ENCODE peak calls at places on chromosomes 5 and 9, in nine cellular contexts. A is IMR-90, K is mesenchymal stem cell, R is heart right ventricle, B is psoas muscle, D is left ventricle myocardium inferior, P is right lobe of liver, G is brain microvascular endothelial cell, I is cardiac muscle cell. F is an unnamed sample.

GRCh38 chr5:42349163-42349562 is 74.1 kb upstream of the GHR start:
- DNase-seq in R (no peak), B (no peak), P (no peak), I (no peak), D (no peak), G (no peak), K (no peak), A (no peak), F (no peak)

GRCh38 chr5:37086466-37087178 is 162.6 kb downstream of the CPLANE1 start:
- DNase-seq in R (no peak), P (no peak), K (peak), I (no peak), G (peak), A (peak), B (no peak), D (no peak), F (no peak)

GRCh38 chr5:98424681-98425454 is 348.6 kb upstream of the RGMB start:
- DNase-seq in R (peak), B (no peak), P (no peak), A (peak), G (peak), I (no peak), D (no peak), K (peak), F (no peak)

GRCh38 chr5:113606298-113607134 is 93.0 kb downstream of the YTHDC2 start:
- DNase-seq in B (no peak), A (peak), P (no peak), K (peak), R (peak), I (peak), D (no peak), G (peak), F (peak)

GRCh38 chr9:18208166-18209059 is 265.5 kb upstream of the ADAMTSL1 start:
- DNase-seq in D (no peak), P (peak), R (peak), B (no peak), G (peak), A (peak), I (peak), K (peak), F (no peak)

GRCh38 chr5:143322178-143322577 is 81.3 kb downstream of the NR3C1 start:
- DNase-seq in I (no peak), R (no peak), P (no peak), K (no peak), A (no peak), G (no peak), D (no peak), B (no peak), F (no peak)

GRCh38 chr9:12739014-12739413 is 35.8 kb upstream of the LURAP1L start:
- DNase-seq in G (no peak), P (no peak), A (peak), I (no peak), D (no peak), R (no peak), K (peak), B (no peak), F (no peak)

GRCh38 chr5:69217154-69217731 is 17.4 kb upstream of the CDK7 start:
- DNase-seq in D (peak), B (no peak), G (no peak), K (no peak), A (no peak), I (no peak), R (no peak), P (no peak), F (no peak)

GRCh38 chr5:54159153-54159836 is 151.1 kb downstream of the ARL15 start:
- DNase-seq in B (no peak), I (no peak), A (peak), D (no peak), R (no peak), G (peak), P (no peak), K (peak), F (no peak)

GRCh38 chr9:134163374-134164196 is 779 bp downstream of the RNU6ATAC start:
- DNase-seq in D (peak), P (peak), R (peak), B (peak), I (peak), G (no peak), K (no peak), A (peak), F (peak)

GRCh38 chr5:151475378-151475777 is 28.0 kb downstream of the SLC36A1 start:
- DNase-seq in B (no peak), K (no peak), D (no peak), A (no peak), P (no peak), I (no peak), G (no peak), R (no peak), F (no peak)

GRCh38 chr5:116572375-116573278 is 2.0 kb downstream of the SEMA6A start:
- DNase-seq in P (peak), R (peak), B (peak), I (peak), A (no peak), G (no peak), K (peak), D (peak), F (peak)

GRCh38 chr9:92947268-92948031 is at the start of gene FGD3:
- DNase-seq in R (no peak), A (no peak), G (no peak), P (no peak), I (peak), D (no peak), K (peak), B (no peak), F (no peak)

GRCh38 chr5:137402436-137403187 is 96.5 kb downstream of the SPOCK1 start:
- DNase-seq in G (no peak), I (no peak), A (no peak), K (no peak), B (no peak), P (no peak), R (no peak), D (no peak), F (no peak)

GRCh38 chr5:31459594-31459993 is 72.3 kb downstream of the DROSHA start:
- DNase-seq in A (no peak), P (no peak), R (no peak), G (no peak), B (no peak), D (no peak), K (no peak), I (no peak), F (no peak)

GRCh38 chr5:170223906-170224305 is 8.9 kb upstream of the C5orf58 start:
- DNase-seq in A (no peak), G (no peak), P (no peak), I (no peak), K (peak), R (no peak), D (no peak), B (no peak), F (no peak)

GRCh38 chr9:75185585-75186170 is 97.4 kb downstream of the OSTF1 start:
- DNase-seq in G (peak), B (no peak), K (peak), D (no peak), R (no peak), P (no peak), A (no peak), I (peak), F (no peak)

GRCh38 chr5:4225741-4226140 is 630.1 kb downstream of the IRX1 start:
- DNase-seq in A (no peak), D (no peak), I (no peak), R (no peak), P (no peak), G (no peak), B (no peak), K (no peak), F (no peak)

GRCh38 chr5:170737591-170737990 is 45.9 kb upstream of the GABRP start:
- DNase-seq in P (no peak), A (no peak), K (no peak), R (no peak), B (no peak), I (no peak), D (no peak), G (no peak), F (no peak)

GRCh38 chr9:93093449-93094293 is 2.3 kb upstream of the CARD19 start:
- DNase-seq in R (no peak), D (no peak), A (no peak), B (peak), I (no peak), K (no peak), G (no peak), P (peak), F (no peak)

GRCh38 chr5:169944115-169944514 is 36.2 kb downstream of the INSYN2B start:
- DNase-seq in R (no peak), A (no peak), K (no peak), G (no peak), P (no peak), B (no peak), I (peak), D (peak), F (no peak)

GRCh38 chr9:18105996-18106595 is 367.9 kb upstream of the ADAMTSL1 start:
- DNase-seq in P (no peak), I (no peak), K (no peak), G (no peak), A (no peak), R (no peak), B (no peak), D (no peak), F (no peak)

GRCh38 chr5:7802855-7803254 is 48.1 kb downstream of the CFAP90 start:
- DNase-seq in G (no peak), A (no peak), B (no peak), I (no peak), D (no peak), P (no peak), R (no peak), K (no peak), F (no peak)

GRCh38 chr9:79395691-79396558 is 175.8 kb upstream of the TLE4 start:
- DNase-seq in P (no peak), D (no peak), A (no peak), G (no peak), I (no peak), K (no peak), B (no peak), R (no peak), F (no peak)

GRCh38 chr5:131776451-131776850 is 20.4 kb downstream of the FNIP1 start:
- DNase-seq in A (no peak), P (no peak), I (no peak), R (no peak), K (no peak), D (no peak), B (no peak), G (no peak), F (no peak)

GRCh38 chr5:179732918-179733763 is 519 bp downstream of the MAML1 start:
- DNase-seq in A (peak), K (peak), B (peak), G (peak), R (peak), P (peak), I (peak), D (peak), F (peak)

GRCh38 chr5:93006915-93007314 is 574.1 kb downstream of the NR2F1-AS1 start:
- DNase-seq in B (no peak), P (no peak), D (no peak), A (peak), R (no peak), K (peak), I (no peak), G (no peak), F (no peak)

GRCh38 chr9:20640331-20641187 is 18.3 kb upstream of the MLLT3 start:
- DNase-seq in D (peak), K (no peak), I (peak), R (peak), A (peak), B (peak), P (no peak), G (peak), F (no peak)

GRCh38 chr5:151264113-151264512 is 11.1 kb downstream of the GM2A start:
- DNase-seq in P (no peak), I (no peak), R (no peak), G (peak), A (peak), D (no peak), K (peak), B (no peak), F (no peak)

GRCh38 chr5:35904443-35905132 is 33.8 kb downstream of the CAPSL start:
- DNase-seq in I (no peak), G (no peak), A (no peak), D (no peak), B (no peak), R (no peak), P (no peak), K (no peak), F (no peak)

GRCh38 chr5:171615201-171616001 is 170.2 kb upstream of the SMIM23 start:
- DNase-seq in G (no peak), P (no peak), R (peak), A (no peak), B (peak), I (peak), K (no peak), D (peak), F (no peak)

GRCh38 chr9:90659626-90660364 is 17.2 kb upstream of the DIRAS2 start:
- DNase-seq in B (no peak), K (peak), I (no peak), R (no peak), P (no peak), A (peak), D (no peak), G (peak), F (no peak)

GRCh38 chr9:127119319-127119709 is 3.1 kb downstream of the ANGPTL2 start:
- DNase-seq in R (no peak), A (no peak), D (no peak), K (no peak), B (no peak), P (no peak), G (no peak), I (no peak), F (no peak)

GRCh38 chr9:130565792-130566191 is 13.6 kb upstream of the FUBP3 start:
- DNase-seq in I (no peak), D (no peak), A (no peak), R (no peak), B (no peak), P (no peak), K (peak), G (no peak), F (no peak)

GRCh38 chr9:68919666-68920065 is 94.2 kb downstream of the PRKACG start:
- DNase-seq in D (no peak), A (no peak), B (no peak), R (no peak), G (no peak), P (no peak), I (no peak), K (no peak), F (no peak)

DNA sequence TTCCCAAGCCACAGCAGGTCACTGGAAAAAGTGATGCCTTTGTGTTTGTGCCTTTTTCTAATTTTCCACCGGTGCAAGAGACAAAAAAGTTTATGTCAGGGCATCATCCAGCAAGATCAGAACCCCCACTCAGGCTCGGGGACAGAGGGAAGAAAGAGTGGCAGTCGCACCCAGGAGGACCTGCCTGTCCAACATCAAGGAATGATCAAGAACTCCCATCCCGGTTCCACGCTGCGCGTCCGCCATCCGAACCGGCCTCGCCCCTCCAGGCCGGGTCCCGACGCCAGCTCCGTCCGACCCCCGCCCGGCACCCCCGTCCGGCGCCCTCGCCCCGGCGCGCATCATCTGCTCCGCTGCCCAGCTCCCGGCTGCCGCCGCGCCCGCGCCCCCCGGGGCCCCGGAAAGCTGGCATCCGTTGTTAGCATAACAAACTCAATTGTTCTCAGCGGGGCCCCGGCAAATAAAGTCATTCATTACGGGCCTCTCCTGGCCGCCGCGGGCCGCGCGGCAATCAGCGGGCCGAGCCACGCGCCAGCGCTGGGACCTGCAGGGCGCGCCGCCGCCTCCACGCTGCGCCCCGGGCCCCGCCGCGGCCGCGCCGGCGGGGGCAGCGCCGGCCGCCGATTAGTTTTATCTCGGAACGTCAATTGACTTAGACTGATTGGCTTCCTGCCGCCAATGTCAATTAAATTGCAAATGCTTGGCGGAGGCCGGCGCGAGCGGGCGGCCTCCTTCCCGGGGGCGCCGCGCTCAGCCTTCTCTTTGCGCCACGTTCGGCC is 48.1 kb downstream of the PAX5 start:
- DNase-seq in I (no peak), G (no peak), K (no peak), A (no peak), B (no peak), D (no peak), P (no peak), R (no peak), F (no peak)
- H3K27ac ChIP-seq in I (no peak), G (no peak), K (no peak), A (no peak), B (no peak), D (no peak), P (no peak), R (no peak), F (no peak)

DNA sequence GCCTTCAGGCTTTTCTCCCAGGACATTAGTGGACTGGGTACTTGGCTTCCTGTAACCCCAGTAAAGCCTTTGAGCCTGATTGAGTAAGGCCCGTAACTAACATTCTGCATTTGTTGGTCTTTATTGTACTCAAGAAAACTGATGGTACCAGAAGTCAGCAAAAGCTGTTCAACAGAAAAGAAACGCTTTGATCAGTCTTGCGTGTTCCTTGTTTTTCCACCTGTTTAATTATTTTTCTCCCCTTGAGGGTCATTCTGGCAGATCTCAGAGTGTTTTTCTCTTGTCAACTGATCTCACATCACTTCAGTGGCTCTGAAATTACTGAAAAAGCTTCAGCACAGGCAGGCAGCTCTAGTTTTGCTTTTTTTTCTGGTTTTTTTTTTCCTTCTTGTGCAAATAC is 6.1 kb upstream of the TMEM268 start:
- DNase-seq in B (no peak), K (no peak), D (no peak), R (no peak), G (no peak), A (no peak), I (no peak), P (no peak), F (no peak)
- H3K27ac ChIP-seq in B (no peak), K (no peak), D (no peak), R (no peak), G (no peak), A (no peak), I (no peak), P (no peak), F (no peak)

GRCh38 chr9:2919347-2919746 is 75.5 kb upstream of the PUM3 start:
- DNase-seq in A (no peak), R (no peak), I (no peak), D (no peak), K (peak), G (peak), B (no peak), P (no peak), F (no peak)
- H3K27ac ChIP-seq in A (no peak), R (no peak), I (no peak), D (no peak), K (no peak), G (no peak), B (no peak), P (no peak), F (no peak)

GRCh38 chr9:107905313-107906027 is 415.9 kb upstream of the KLF4 start:
- DNase-seq in P (no peak), B (peak), G (no peak), I (no peak), A (no peak), K (no peak), R (peak), D (peak), F (no peak)
- H3K27ac ChIP-seq in P (no peak), B (no peak), G (no peak), I (no peak), A (no peak), K (no peak), R (peak), D (no peak), F (peak)

GRCh38 chr9:15239816-15240215 is 67.2 kb downstream of the TTC39B start:
- DNase-seq in R (no peak), D (no peak), K (no peak), B (no peak), A (no peak), G (no peak), P (no peak), I (no peak), F (no peak)
- H3K27ac ChIP-seq in R (peak), D (peak), K (no peak), B (no peak), A (no peak), G (no peak), P (no peak), I (no peak), F (no peak)

DNA sequence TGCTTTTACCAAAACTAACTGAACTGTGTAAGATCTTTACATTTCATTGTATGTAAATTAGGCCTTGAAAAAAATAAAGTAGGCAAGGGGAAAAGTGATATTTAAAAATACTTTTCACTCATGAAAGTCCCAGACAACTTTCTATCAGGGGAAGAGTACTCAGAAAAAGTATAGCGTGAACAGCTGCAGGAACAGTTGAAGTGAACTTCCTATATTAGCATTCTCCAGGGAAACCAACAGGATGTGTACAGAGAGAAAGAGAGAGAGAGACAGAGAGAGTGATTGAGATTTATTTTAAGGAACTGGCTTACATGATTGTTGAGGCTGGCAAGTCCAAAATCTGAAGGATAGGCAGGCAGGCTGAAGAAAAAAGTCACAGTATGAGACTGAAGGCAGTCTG is 42.0 kb downstream of the ERMP1 start:
- DNase-seq in I (no peak), G (no peak), K (no peak), P (no peak), B (no peak), D (no peak), R (no peak), A (no peak), F (no peak)
- H3K27ac ChIP-seq in I (peak), G (no peak), K (no peak), P (no peak), B (no peak), D (no peak), R (no peak), A (no peak), F (no peak)

DNA sequence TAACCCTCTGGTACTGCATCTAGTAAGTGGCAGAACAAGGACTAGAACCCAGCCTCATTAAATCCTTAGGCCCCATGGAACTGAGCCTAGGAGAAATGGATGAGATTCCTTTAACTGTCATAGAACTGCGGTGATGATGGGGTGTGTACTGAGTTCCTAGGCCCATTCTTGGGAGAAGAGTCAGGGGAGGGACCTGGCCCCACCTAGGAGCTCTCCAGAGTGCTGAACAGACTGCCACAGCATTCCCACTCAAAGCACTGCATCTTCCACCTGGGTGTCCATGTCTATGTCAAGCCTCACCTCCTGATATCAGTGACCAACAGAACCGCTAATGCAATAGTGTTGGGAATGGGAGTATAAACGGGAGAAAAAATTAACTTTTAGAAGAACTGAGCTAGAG is 36.6 kb downstream of the TTLL11 start:
- DNase-seq in K (no peak), P (no peak), I (peak), B (no peak), A (no peak), D (no peak), R (no peak), G (no peak), F (no peak)
- H3K27ac ChIP-seq in K (no peak), P (no peak), I (no peak), B (no peak), A (no peak), D (no peak), R (no peak), G (no peak), F (peak)

DNA sequence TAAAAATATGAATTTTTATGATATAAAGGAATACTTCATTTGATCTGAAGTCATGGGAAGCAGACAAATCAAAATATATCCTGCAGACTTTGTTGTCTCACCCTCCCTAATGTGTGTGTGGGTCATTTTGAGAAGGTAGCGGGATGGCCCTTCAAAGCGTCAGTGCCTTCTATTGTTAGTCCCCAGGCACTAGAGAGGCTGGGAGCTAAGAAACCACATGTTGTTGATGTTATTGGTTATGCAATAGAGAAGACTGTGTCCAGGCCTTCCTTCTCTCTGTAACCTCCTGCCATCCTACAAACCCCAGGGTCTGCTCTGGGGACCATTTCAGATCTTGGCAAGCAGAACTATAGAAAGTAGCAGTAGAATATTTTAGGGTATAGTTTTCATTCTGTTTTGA is 94.7 kb downstream of the NLN start:
- DNase-seq in K (peak), A (no peak), D (no peak), G (no peak), R (no peak), B (no peak), I (no peak), P (no peak), F (no peak)
- H3K27ac ChIP-seq in K (no peak), A (no peak), D (no peak), G (no peak), R (no peak), B (no peak), I (no peak), P (no peak), F (peak)